ENCODE peak calls at places on chromosomes 2 and 18, in seven cellular contexts. L, X, I, P, Z, N and A are unnamed samples.

GRCh38 chr2:224072541-224073188 is 33.6 kb upstream of the SERPINE2 start:
- DNase-seq in N (peak; percentile 30), P (no peak), L (no peak), X (no peak), Z (peak; percentile 86), I (no peak), A (no peak)

GRCh38 chr2:50769416-50769815 is 262.5 kb downstream of the NRXN1 start:
- DNase-seq in X (no peak), P (no peak), L (no peak), N (no peak), Z (no peak), I (no peak), A (no peak)

GRCh38 chr2:204860249-204860648 is 315.0 kb downstream of the PARD3B start:
- DNase-seq in N (peak; percentile 53), Z (no peak), X (no peak), I (no peak), P (no peak), L (no peak), A (no peak)

GRCh38 chr2:128646091-128646490 is 327.4 kb upstream of the HS6ST1 start:
- DNase-seq in Z (no peak), P (no peak), I (no peak), L (no peak), N (no peak), X (no peak), A (no peak)

GRCh38 chr2:37766087-37766486 is 94.6 kb upstream of the CDC42EP3 start:
- DNase-seq in P (no peak), X (no peak), Z (no peak), L (no peak), N (peak; percentile 35), I (no peak), A (no peak)

GRCh38 chr2:239015769-239016675 is 168.1 kb downstream of the TWIST2 start:
- DNase-seq in N (no peak), I (no peak), Z (no peak), L (no peak), X (no peak), P (no peak), A (no peak)

GRCh38 chr18:22452226-22452668 is 34.5 kb upstream of the CTAGE1 start:
- DNase-seq in Z (no peak), X (no peak), N (no peak), I (no peak), P (no peak), L (no peak), A (no peak)

GRCh38 chr2:196845371-196845770 is 36.2 kb upstream of the C2orf66 start:
- DNase-seq in Z (no peak), X (no peak), N (no peak), P (no peak), I (no peak), L (no peak), A (no peak)

GRCh38 chr2:62216113-62216512 is 20.2 kb downstream of the B3GNT2 start:
- DNase-seq in X (no peak), I (no peak), L (no peak), Z (no peak), N (peak; percentile 20), P (no peak), A (no peak)

GRCh38 chr2:217223222-217223930 is 363.5 kb upstream of the TNP1 start:
- DNase-seq in L (peak; percentile 56), P (no peak), Z (peak; percentile 98), N (peak; percentile 86), I (peak; percentile 66), X (no peak), A (no peak)

GRCh38 chr2:11060376-11061169 is 94.7 kb upstream of the SLC66A3 start:
- DNase-seq in Z (no peak), X (no peak), I (no peak), L (no peak), N (no peak), P (no peak), A (no peak)

GRCh38 chr2:158990397-158991209 is 22.2 kb downstream of the TANC1 start:
- DNase-seq in N (peak; percentile 96), P (peak; percentile 72), X (no peak), L (no peak), Z (peak; percentile 100), I (no peak), A (no peak)

GRCh38 chr2:39949131-39949530 is 170.1 kb upstream of the THUMPD2 start:
- DNase-seq in N (no peak), P (no peak), Z (peak; percentile 63), L (no peak), X (no peak), I (no peak), A (no peak)

GRCh38 chr18:35141077-35141476 is 99.8 kb upstream of the ZNF397 start:
- DNase-seq in X (no peak), L (no peak), N (no peak), Z (no peak), I (no peak), P (no peak), A (no peak)
- H3K27ac ChIP-seq in X (no peak overlapping the region), L (no peak overlapping the region), N (no peak overlapping the region), Z (no peak overlapping the region), I (no peak overlapping the region), P (no peak overlapping the region), A (no peak overlapping the region)

GRCh38 chr2:222293660-222294630 is 4.9 kb downstream of the PAX3 start:
- DNase-seq in Z (no peak), X (no peak), P (no peak), I (no peak), N (no peak), L (no peak), A (no peak)

GRCh38 chr2:222296911-222297599 is 1.7 kb downstream of the PAX3 start:
- DNase-seq in P (no peak), X (no peak), I (no peak), Z (peak; percentile 73), L (no peak), N (no peak), A (no peak)

GRCh38 chr2:222294996-222295367 is 3.8 kb downstream of the PAX3 start:
- DNase-seq in N (no peak), Z (no peak), I (no peak), L (no peak), X (no peak), P (no peak), A (no peak)

GRCh38 chr2:222296311-222296736 is 2.5 kb downstream of the PAX3 start:
- DNase-seq in X (no peak), P (no peak), L (no peak), N (no peak), I (no peak), Z (no peak), A (no peak)

GRCh38 chr2:222295368-222296041 is 3.3 kb downstream of the PAX3 start:
- DNase-seq in L (peak; percentile 16), N (no peak), I (no peak), X (no peak), P (no peak), Z (no peak), A (no peak)
- H3K4me3 ChIP-seq in L (peak overlapping the region; percentile 36), N (peak overlapping the region; percentile 50), I (peak overlapping the region; percentile 46), X (no peak overlapping the region), P (peak overlapping the region; percentile 26), Z (peak overlapping the region; percentile 73), A (peak overlapping the region; percentile 32)

DNA sequence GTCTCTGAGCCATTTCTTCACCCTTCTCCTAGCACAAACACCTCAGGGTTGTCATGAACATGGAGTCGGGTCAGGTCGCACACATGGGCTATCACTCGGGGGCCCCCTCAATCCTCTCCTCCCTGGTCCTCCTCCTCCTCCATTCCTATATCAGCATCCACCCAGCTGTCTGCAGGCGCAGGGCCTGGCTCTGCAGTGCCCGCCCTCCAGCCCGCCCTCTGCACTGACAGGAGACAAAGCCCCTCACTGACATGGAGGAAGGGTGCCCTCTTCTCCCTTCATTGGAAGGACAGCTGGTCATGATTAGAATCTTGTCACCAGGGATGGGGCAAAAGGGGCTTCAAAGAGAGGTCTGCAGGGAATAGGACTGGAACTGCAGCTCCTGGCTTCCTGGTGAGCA is 21.7 kb downstream of the HS1BP3 start:
- DNase-seq in L (no peak), Z (no peak), N (no peak), P (no peak), I (no peak), X (no peak), A (no peak)
- H3K27ac ChIP-seq in L (no peak overlapping the region), Z (no peak overlapping the region), N (no peak overlapping the region), P (no peak overlapping the region), I (no peak overlapping the region), X (no peak overlapping the region), A (no peak overlapping the region)

GRCh38 chr2:237583385-237584295 is 6.9 kb downstream of the RAB17 start:
- DNase-seq in P (no peak), X (no peak), N (no peak), Z (no peak), I (no peak), L (no peak), A (no peak)

GRCh38 chr2:237577458-237577857 is 11.1 kb downstream of the PRLH start:
- DNase-seq in Z (no peak), I (peak; percentile 39), N (no peak), P (no peak), X (no peak), L (no peak), A (no peak)

GRCh38 chr2:237577956-237578870 is 11.8 kb downstream of the PRLH start:
- DNase-seq in L (no peak), P (no peak), X (no peak), N (no peak), Z (no peak), I (peak; percentile 40), A (no peak)

GRCh38 chr2:237581751-237582746 is 8.5 kb downstream of the RAB17 start:
- DNase-seq in L (peak; percentile 68), Z (peak; percentile 42), I (peak; percentile 72), P (no peak), N (peak; percentile 73), X (peak; percentile 48), A (peak; percentile 33)

DNA sequence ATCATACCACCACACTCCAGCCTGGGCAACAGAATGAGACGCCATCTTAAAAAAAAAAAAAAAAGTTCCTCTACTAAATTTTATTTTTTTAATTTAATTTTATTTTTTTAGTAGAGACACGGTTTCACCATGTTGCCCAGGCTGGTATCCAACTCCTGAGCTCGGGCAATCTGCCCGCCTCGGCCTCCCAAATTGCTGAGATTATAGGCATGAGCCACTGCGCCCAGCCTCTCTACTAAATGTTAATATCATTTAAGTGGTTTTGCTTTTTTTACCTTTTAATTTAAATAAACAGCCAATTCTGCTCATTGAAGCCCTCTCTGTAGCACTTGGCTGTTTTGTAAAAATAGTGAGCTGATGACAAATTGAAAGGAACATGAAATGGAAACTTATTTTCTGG is 9.2 kb downstream of the RAB17 start:
- DNase-seq in P (no peak), X (no peak), N (no peak), L (no peak), I (no peak), Z (no peak), A (no peak)
- H3K4me3 ChIP-seq in P (no peak overlapping the region), X (no peak overlapping the region), N (peak overlapping the region; percentile 56), L (no peak overlapping the region), I (no peak overlapping the region), Z (no peak overlapping the region), A (no peak overlapping the region)

GRCh38 chr2:179884193-179884592 is 22.8 kb upstream of the ZNF385B start:
- DNase-seq in L (no peak), N (no peak), X (no peak), I (no peak), P (no peak), Z (no peak), A (no peak)
- H3K27ac ChIP-seq in L (no peak overlapping the region), N (no peak overlapping the region), X (no peak overlapping the region), I (no peak overlapping the region), P (no peak overlapping the region), Z (no peak overlapping the region), A (no peak overlapping the region)

GRCh38 chr2:148508878-148509702 is 135.5 kb upstream of the EPC2 start:
- DNase-seq in N (peak; percentile 94), Z (peak; percentile 66), X (peak; percentile 76), I (peak; percentile 89), P (peak; percentile 81), L (peak; percentile 88), A (peak; percentile 88)
- H3K4me3 ChIP-seq in N (peak overlapping the region; percentile 57), Z (peak overlapping the region; percentile 35), X (no peak overlapping the region), I (peak overlapping the region; percentile 40), P (peak overlapping the region; percentile 39), L (peak overlapping the region; percentile 25), A (peak overlapping the region; percentile 45)

GRCh38 chr2:237389831-237390230 is 24.1 kb downstream of the COL6A3 start:
- DNase-seq in L (no peak), X (no peak), I (no peak), N (no peak), P (no peak), Z (no peak), A (no peak)
- H3K27ac ChIP-seq in L (no peak overlapping the region), X (no peak overlapping the region), I (no peak overlapping the region), N (peak overlapping the region; percentile 67), P (no peak overlapping the region), Z (no peak overlapping the region), A (no peak overlapping the region)